ENCODE peak calls at places on chromosomes 12 and 14, in seven cellular contexts. One of them, this sample, is unnamed.

GRCh38 chr12:69068431-69068830 is 135.5 kb upstream of the CPM start:
- DNase-seq in fibroblast of mammary gland: peak
- DNase-seq in EL: peak
- DNase-seq in HFFc6: peak
- DNase-seq in D341Med: no peak
- DNase-seq in NCI-H1105 treated with DMSO at 0.1 percent for 48 hours: no peak
- DNase-seq in tibial nerve: no peak
- DNase-seq in this sample: no peak

GRCh38 chr12:26017484-26018211 is 59.2 kb downstream of the RASSF8 start:
- DNase-seq in NCI-H1105 treated with DMSO at 0.1 percent for 48 hours: peak
- DNase-seq in HFFc6: no peak
- DNase-seq in fibroblast of mammary gland: peak
- DNase-seq in EL: peak
- DNase-seq in D341Med: peak
- DNase-seq in tibial nerve: peak
- DNase-seq in this sample: no peak

GRCh38 chr14:99589031-99589441 is 15.0 kb downstream of the CCDC85C start:
- DNase-seq in tibial nerve: no peak
- DNase-seq in NCI-H1105 treated with DMSO at 0.1 percent for 48 hours: no peak
- DNase-seq in EL: no peak
- DNase-seq in HFFc6: no peak
- DNase-seq in D341Med: no peak
- DNase-seq in fibroblast of mammary gland: no peak
- DNase-seq in this sample: no peak

GRCh38 chr14:94936901-94937321 is 167.0 kb upstream of the GSC start:
- DNase-seq in D341Med: no peak
- DNase-seq in EL: no peak
- DNase-seq in tibial nerve: peak
- DNase-seq in NCI-H1105 treated with DMSO at 0.1 percent for 48 hours: no peak
- DNase-seq in HFFc6: no peak
- DNase-seq in fibroblast of mammary gland: no peak
- DNase-seq in this sample: no peak

GRCh38 chr12:120089796-120090195 is 26.8 kb downstream of the RAB35 start:
- DNase-seq in tibial nerve: no peak
- DNase-seq in HFFc6: no peak
- DNase-seq in D341Med: no peak
- DNase-seq in fibroblast of mammary gland: no peak
- DNase-seq in NCI-H1105 treated with DMSO at 0.1 percent for 48 hours: no peak
- DNase-seq in EL: no peak
- DNase-seq in this sample: no peak

GRCh38 chr12:52310622-52311281 is 10.4 kb downstream of the KRT83 start:
- DNase-seq in D341Med: no peak
- DNase-seq in tibial nerve: no peak
- DNase-seq in fibroblast of mammary gland: no peak
- DNase-seq in HFFc6: peak
- DNase-seq in NCI-H1105 treated with DMSO at 0.1 percent for 48 hours: no peak
- DNase-seq in EL: peak
- DNase-seq in this sample: no peak

GRCh38 chr14:70152704-70153103 is 36.0 kb downstream of the SLC8A3 start:
- DNase-seq in D341Med: peak
- DNase-seq in HFFc6: no peak
- DNase-seq in NCI-H1105 treated with DMSO at 0.1 percent for 48 hours: peak
- DNase-seq in EL: no peak
- DNase-seq in fibroblast of mammary gland: no peak
- DNase-seq in tibial nerve: no peak
- DNase-seq in this sample: peak

GRCh38 chr14:24406416-24406815 is 7.6 kb downstream of the NYNRIN start:
- DNase-seq in tibial nerve: no peak
- DNase-seq in fibroblast of mammary gland: no peak
- DNase-seq in EL: no peak
- DNase-seq in NCI-H1105 treated with DMSO at 0.1 percent for 48 hours: no peak
- DNase-seq in D341Med: no peak
- DNase-seq in HFFc6: no peak
- DNase-seq in this sample: no peak

GRCh38 chr14:35444104-35444503 is 39.6 kb upstream of the NFKBIA start:
- DNase-seq in tibial nerve: no peak
- DNase-seq in HFFc6: no peak
- DNase-seq in EL: no peak
- DNase-seq in fibroblast of mammary gland: no peak
- DNase-seq in NCI-H1105 treated with DMSO at 0.1 percent for 48 hours: no peak
- DNase-seq in D341Med: no peak
- DNase-seq in this sample: no peak

GRCh38 chr12:15179672-15180071 is 41.5 kb downstream of the RERG start:
- DNase-seq in fibroblast of mammary gland: no peak
- DNase-seq in NCI-H1105 treated with DMSO at 0.1 percent for 48 hours: no peak
- DNase-seq in EL: no peak
- DNase-seq in D341Med: no peak
- DNase-seq in HFFc6: no peak
- DNase-seq in tibial nerve: no peak
- DNase-seq in this sample: no peak

GRCh38 chr14:20412422-20412821 is 879 bp downstream of the TEP1 start:
- DNase-seq in NCI-H1105 treated with DMSO at 0.1 percent for 48 hours: no peak
- DNase-seq in HFFc6: no peak
- DNase-seq in D341Med: no peak
- DNase-seq in fibroblast of mammary gland: no peak
- DNase-seq in EL: peak
- DNase-seq in tibial nerve: no peak
- DNase-seq in this sample: no peak

GRCh38 chr12:15393995-15394394 is 71.7 kb downstream of the PTPRO start:
- DNase-seq in EL: no peak
- DNase-seq in fibroblast of mammary gland: peak
- DNase-seq in D341Med: no peak
- DNase-seq in NCI-H1105 treated with DMSO at 0.1 percent for 48 hours: no peak
- DNase-seq in tibial nerve: no peak
- DNase-seq in HFFc6: no peak
- DNase-seq in this sample: no peak

GRCh38 chr12:10771132-10771733 is 31.2 kb downstream of the TAS2R7 start:
- DNase-seq in NCI-H1105 treated with DMSO at 0.1 percent for 48 hours: peak
- DNase-seq in tibial nerve: peak
- DNase-seq in fibroblast of mammary gland: peak
- DNase-seq in D341Med: peak
- DNase-seq in HFFc6: peak
- DNase-seq in EL: peak
- DNase-seq in this sample: no peak

GRCh38 chr12:68042212-68042699 is 53.0 kb downstream of the IFNG-AS1 start:
- DNase-seq in fibroblast of mammary gland: peak
- DNase-seq in HFFc6: no peak
- DNase-seq in D341Med: no peak
- DNase-seq in EL: peak
- DNase-seq in NCI-H1105 treated with DMSO at 0.1 percent for 48 hours: peak
- DNase-seq in tibial nerve: no peak
- DNase-seq in this sample: no peak

GRCh38 chr14:101839236-101839635 is 77.7 kb downstream of the PPP2R5C start:
- DNase-seq in HFFc6: no peak
- DNase-seq in NCI-H1105 treated with DMSO at 0.1 percent for 48 hours: no peak
- DNase-seq in fibroblast of mammary gland: no peak
- DNase-seq in D341Med: no peak
- DNase-seq in tibial nerve: no peak
- DNase-seq in EL: no peak
- DNase-seq in this sample: no peak

GRCh38 chr12:132766380-132767085 is 4.9 kb upstream of the ANKLE2 start:
- DNase-seq in HFFc6: no peak
- DNase-seq in tibial nerve: peak
- DNase-seq in fibroblast of mammary gland: no peak
- DNase-seq in EL: no peak
- DNase-seq in D341Med: no peak
- DNase-seq in NCI-H1105 treated with DMSO at 0.1 percent for 48 hours: peak
- DNase-seq in this sample: no peak

GRCh38 chr14:21454843-21455550 is 926 bp downstream of the CHD8 start:
- DNase-seq in tibial nerve: no peak
- DNase-seq in D341Med: peak
- DNase-seq in EL: peak
- DNase-seq in NCI-H1105 treated with DMSO at 0.1 percent for 48 hours: no peak
- DNase-seq in HFFc6: peak
- DNase-seq in fibroblast of mammary gland: peak
- DNase-seq in this sample: no peak